ENCODE peak calls at places on chromosomes 12 and 14, in seven cellular contexts. One of them, this sample, is unnamed. For H3K27me3, the result is how much of the 10 kb centered on the place peaks cover.

GRCh38 chr12:4450551-4451112 is 5.0 kb upstream of the FGF6 start:
- DNase-seq in left ventricle myocardium inferior: no peak
- DNase-seq in breast epithelium: no peak
- DNase-seq in tibial nerve: no peak
- DNase-seq in Peyer's patch: no peak
- DNase-seq in H9: peak
- DNase-seq in brain microvascular endothelial cell: no peak
- DNase-seq in this sample: no peak

GRCh38 chr12:67813509-67813908 is 165.0 kb downstream of the DYRK2 start:
- DNase-seq in Peyer's patch: no peak
- DNase-seq in breast epithelium: no peak
- DNase-seq in brain microvascular endothelial cell: no peak
- DNase-seq in tibial nerve: no peak
- DNase-seq in H9: no peak
- DNase-seq in left ventricle myocardium inferior: no peak
- DNase-seq in this sample: no peak

GRCh38 chr12:132344601-132345000 is 15.2 kb upstream of the GALNT9 start:
- DNase-seq in tibial nerve: no peak
- DNase-seq in left ventricle myocardium inferior: no peak
- DNase-seq in brain microvascular endothelial cell: no peak
- DNase-seq in Peyer's patch: no peak
- DNase-seq in H9: no peak
- DNase-seq in breast epithelium: no peak
- DNase-seq in this sample: peak

GRCh38 chr12:128069359-128069997 is 197.5 kb upstream of the TMEM132C start:
- DNase-seq in brain microvascular endothelial cell: peak
- DNase-seq in H9: peak
- DNase-seq in breast epithelium: no peak
- DNase-seq in tibial nerve: no peak
- DNase-seq in Peyer's patch: peak
- DNase-seq in left ventricle myocardium inferior: no peak
- DNase-seq in this sample: no peak

GRCh38 chr12:25295361-25295760 is 44.6 kb upstream of the KRAS start:
- DNase-seq in breast epithelium: no peak
- DNase-seq in left ventricle myocardium inferior: no peak
- DNase-seq in H9: no peak
- DNase-seq in Peyer's patch: no peak
- DNase-seq in brain microvascular endothelial cell: no peak
- DNase-seq in tibial nerve: no peak
- DNase-seq in this sample: no peak

GRCh38 chr12:90062799-90063198 is 354.2 kb upstream of the ATP2B1 start:
- DNase-seq in H9: no peak
- DNase-seq in left ventricle myocardium inferior: no peak
- DNase-seq in Peyer's patch: no peak
- DNase-seq in brain microvascular endothelial cell: no peak
- DNase-seq in tibial nerve: no peak
- DNase-seq in breast epithelium: no peak
- DNase-seq in this sample: no peak

GRCh38 chr14:99168330-99168729 is 103.7 kb downstream of the BCL11B start:
- DNase-seq in tibial nerve: no peak
- DNase-seq in Peyer's patch: no peak
- DNase-seq in left ventricle myocardium inferior: no peak
- DNase-seq in breast epithelium: peak
- DNase-seq in H9: peak
- DNase-seq in brain microvascular endothelial cell: no peak
- DNase-seq in this sample: no peak

GRCh38 chr14:94780536-94781404 is 10.9 kb upstream of the GSC start:
- DNase-seq in brain microvascular endothelial cell: no peak
- DNase-seq in left ventricle myocardium inferior: no peak
- DNase-seq in breast epithelium: no peak
- DNase-seq in Peyer's patch: no peak
- DNase-seq in tibial nerve: no peak
- DNase-seq in H9: peak
- DNase-seq in this sample: no peak

GRCh38 chr14:98598576-98598975 is 673.4 kb downstream of the BCL11B start:
- DNase-seq in H9: no peak
- DNase-seq in breast epithelium: no peak
- DNase-seq in left ventricle myocardium inferior: no peak
- DNase-seq in brain microvascular endothelial cell: no peak
- DNase-seq in tibial nerve: no peak
- DNase-seq in Peyer's patch: no peak
- DNase-seq in this sample: no peak

GRCh38 chr12:69007166-69007857 is 74.3 kb upstream of the CPM start:
- DNase-seq in Peyer's patch: no peak
- DNase-seq in tibial nerve: no peak
- DNase-seq in breast epithelium: no peak
- DNase-seq in H9: peak
- DNase-seq in brain microvascular endothelial cell: peak
- DNase-seq in left ventricle myocardium inferior: no peak
- DNase-seq in this sample: peak

GRCh38 chr12:98980508-98980907 is 335.4 kb downstream of the APAF1 start:
- DNase-seq in breast epithelium: no peak
- DNase-seq in brain microvascular endothelial cell: no peak
- DNase-seq in H9: no peak
- DNase-seq in Peyer's patch: no peak
- DNase-seq in left ventricle myocardium inferior: no peak
- DNase-seq in tibial nerve: no peak
- DNase-seq in this sample: no peak

GRCh38 chr14:103334644-103335603 is 887 bp downstream of the EIF5 start:
- DNase-seq in left ventricle myocardium inferior: peak
- DNase-seq in H9: no peak
- DNase-seq in brain microvascular endothelial cell: peak
- DNase-seq in breast epithelium: peak
- DNase-seq in Peyer's patch: peak
- DNase-seq in tibial nerve: peak
- DNase-seq in this sample: peak

GRCh38 chr14:68173227-68173972 is 353.8 kb downstream of the RAD51B start:
- DNase-seq in H9: no peak
- DNase-seq in brain microvascular endothelial cell: no peak
- DNase-seq in left ventricle myocardium inferior: no peak
- DNase-seq in breast epithelium: no peak
- DNase-seq in Peyer's patch: no peak
- DNase-seq in tibial nerve: no peak
- DNase-seq in this sample: no peak

GRCh38 chr12:68565391-68565903 is 45.3 kb upstream of the RAP1B start:
- DNase-seq in H9: no peak
- DNase-seq in tibial nerve: no peak
- DNase-seq in breast epithelium: no peak
- DNase-seq in brain microvascular endothelial cell: peak
- DNase-seq in left ventricle myocardium inferior: no peak
- DNase-seq in Peyer's patch: no peak
- DNase-seq in this sample: no peak

GRCh38 chr14:62431496-62431895 is 613.8 kb downstream of the KCNH5 start:
- DNase-seq in breast epithelium: no peak
- DNase-seq in brain microvascular endothelial cell: no peak
- DNase-seq in left ventricle myocardium inferior: no peak
- DNase-seq in tibial nerve: no peak
- DNase-seq in H9: no peak
- DNase-seq in Peyer's patch: no peak
- DNase-seq in this sample: no peak

GRCh38 chr12:132466241-132467188 is 23.4 kb upstream of the FBRSL1 start:
- DNase-seq in tibial nerve: no peak
- DNase-seq in breast epithelium: no peak
- DNase-seq in left ventricle myocardium inferior: no peak
- DNase-seq in H9: no peak
- DNase-seq in brain microvascular endothelial cell: no peak
- DNase-seq in Peyer's patch: no peak
- DNase-seq in this sample: no peak

GRCh38 chr12:28872654-28873268 is 276.3 kb upstream of the FAR2 start:
- DNase-seq in Peyer's patch: no peak
- DNase-seq in left ventricle myocardium inferior: no peak
- DNase-seq in H9: peak
- DNase-seq in breast epithelium: no peak
- DNase-seq in tibial nerve: no peak
- DNase-seq in brain microvascular endothelial cell: peak
- DNase-seq in this sample: no peak

GRCh38 chr14:55589171-55589570 is 9.2 kb downstream of the KTN1 start:
- DNase-seq in H9: no peak
- DNase-seq in brain microvascular endothelial cell: no peak
- DNase-seq in Peyer's patch: no peak
- DNase-seq in breast epithelium: no peak
- DNase-seq in tibial nerve: no peak
- DNase-seq in left ventricle myocardium inferior: no peak
- DNase-seq in this sample: no peak

GRCh38 chr12:99746538-99746937 is 99.0 kb downstream of the GARIN6 start:
- DNase-seq in left ventricle myocardium inferior: no peak
- DNase-seq in Peyer's patch: no peak
- DNase-seq in tibial nerve: no peak
- DNase-seq in breast epithelium: no peak
- DNase-seq in brain microvascular endothelial cell: no peak
- DNase-seq in H9: no peak
- DNase-seq in this sample: no peak

GRCh38 chr14:93962701-93963601 is 13.4 kb downstream of the ASB2 start:
- DNase-seq in Peyer's patch: no peak
- DNase-seq in left ventricle myocardium inferior: no peak
- DNase-seq in tibial nerve: no peak
- DNase-seq in H9: no peak
- DNase-seq in breast epithelium: no peak
- DNase-seq in brain microvascular endothelial cell: no peak
- DNase-seq in this sample: no peak

GRCh38 chr14:99704037-99704436 is 19.9 kb downstream of the CYP46A1 start:
- DNase-seq in brain microvascular endothelial cell: no peak
- DNase-seq in left ventricle myocardium inferior: no peak
- DNase-seq in tibial nerve: no peak
- DNase-seq in breast epithelium: no peak
- DNase-seq in Peyer's patch: no peak
- DNase-seq in H9: no peak
- DNase-seq in this sample: no peak

GRCh38 chr12:3040663-3041544 is 36.3 kb upstream of the TSPAN9 start:
- DNase-seq in Peyer's patch: peak
- DNase-seq in H9: peak
- DNase-seq in breast epithelium: no peak
- DNase-seq in left ventricle myocardium inferior: no peak
- DNase-seq in brain microvascular endothelial cell: no peak
- DNase-seq in tibial nerve: no peak
- DNase-seq in this sample: peak

GRCh38 chr12:22262309-22262708 is 72.2 kb downstream of the ST8SIA1 start:
- DNase-seq in H9: peak
- DNase-seq in breast epithelium: no peak
- DNase-seq in tibial nerve: no peak
- DNase-seq in left ventricle myocardium inferior: no peak
- DNase-seq in brain microvascular endothelial cell: no peak
- DNase-seq in Peyer's patch: no peak
- DNase-seq in this sample: no peak

GRCh38 chr12:53983580-53984572 is 1.1 kb upstream of the HOXC10 start:
- DNase-seq in breast epithelium: no peak
- DNase-seq in tibial nerve: no peak
- DNase-seq in H9: no peak
- DNase-seq in brain microvascular endothelial cell: no peak
- DNase-seq in left ventricle myocardium inferior: no peak
- DNase-seq in Peyer's patch: no peak
- DNase-seq in this sample: no peak
- H3K27me3 ChIP-seq in breast epithelium: under half
- H3K27me3 ChIP-seq in tibial nerve: under half
- H3K27me3 ChIP-seq in H9: half or more
- H3K27me3 ChIP-seq in brain microvascular endothelial cell: half or more
- H3K27me3 ChIP-seq in left ventricle myocardium inferior: half or more
- H3K27me3 ChIP-seq in Peyer's patch: under half
- H3K27me3 ChIP-seq in this sample: half or more

GRCh38 chr12:52344111-52344510 is 22.9 kb upstream of the KRT83 start:
- DNase-seq in tibial nerve: no peak
- DNase-seq in left ventricle myocardium inferior: no peak
- DNase-seq in H9: peak
- DNase-seq in brain microvascular endothelial cell: no peak
- DNase-seq in Peyer's patch: no peak
- DNase-seq in breast epithelium: no peak
- DNase-seq in this sample: no peak

GRCh38 chr12:52346596-52346995 is 20.7 kb downstream of the KRT85 start:
- DNase-seq in tibial nerve: no peak
- DNase-seq in left ventricle myocardium inferior: no peak
- DNase-seq in H9: no peak
- DNase-seq in breast epithelium: no peak
- DNase-seq in Peyer's patch: no peak
- DNase-seq in brain microvascular endothelial cell: no peak
- DNase-seq in this sample: peak

GRCh38 chr12:52347546-52348510 is 19.5 kb downstream of the KRT85 start:
- DNase-seq in left ventricle myocardium inferior: no peak
- DNase-seq in Peyer's patch: no peak
- DNase-seq in breast epithelium: peak
- DNase-seq in brain microvascular endothelial cell: no peak
- DNase-seq in tibial nerve: no peak
- DNase-seq in H9: no peak
- DNase-seq in this sample: no peak

GRCh38 chr12:52349196-52349595 is 18.1 kb downstream of the KRT85 start:
- DNase-seq in breast epithelium: no peak
- DNase-seq in H9: no peak
- DNase-seq in brain microvascular endothelial cell: no peak
- DNase-seq in tibial nerve: no peak
- DNase-seq in Peyer's patch: no peak
- DNase-seq in left ventricle myocardium inferior: no peak
- DNase-seq in this sample: no peak

GRCh38 chr12:52347016-52347415 is 20.3 kb downstream of the KRT85 start:
- DNase-seq in brain microvascular endothelial cell: no peak
- DNase-seq in left ventricle myocardium inferior: no peak
- DNase-seq in tibial nerve: no peak
- DNase-seq in Peyer's patch: no peak
- DNase-seq in H9: no peak
- DNase-seq in breast epithelium: no peak
- DNase-seq in this sample: no peak
- H3K27me3 ChIP-seq in brain microvascular endothelial cell: under half
- H3K27me3 ChIP-seq in left ventricle myocardium inferior: under half
- H3K27me3 ChIP-seq in tibial nerve: under half
- H3K27me3 ChIP-seq in Peyer's patch: under half
- H3K27me3 ChIP-seq in H9: under half
- H3K27me3 ChIP-seq in breast epithelium: under half
- H3K27me3 ChIP-seq in this sample: under half

GRCh38 chr12:48880647-48881046 is 15.0 kb upstream of the RND1 start:
- DNase-seq in tibial nerve: no peak
- DNase-seq in left ventricle myocardium inferior: no peak
- DNase-seq in H9: no peak
- DNase-seq in brain microvascular endothelial cell: no peak
- DNase-seq in Peyer's patch: no peak
- DNase-seq in breast epithelium: no peak
- DNase-seq in this sample: no peak
- H3K27me3 ChIP-seq in tibial nerve: under half
- H3K27me3 ChIP-seq in left ventricle myocardium inferior: under half
- H3K27me3 ChIP-seq in H9: under half
- H3K27me3 ChIP-seq in brain microvascular endothelial cell: under half
- H3K27me3 ChIP-seq in Peyer's patch: under half
- H3K27me3 ChIP-seq in breast epithelium: under half
- H3K27me3 ChIP-seq in this sample: under half

DNA sequence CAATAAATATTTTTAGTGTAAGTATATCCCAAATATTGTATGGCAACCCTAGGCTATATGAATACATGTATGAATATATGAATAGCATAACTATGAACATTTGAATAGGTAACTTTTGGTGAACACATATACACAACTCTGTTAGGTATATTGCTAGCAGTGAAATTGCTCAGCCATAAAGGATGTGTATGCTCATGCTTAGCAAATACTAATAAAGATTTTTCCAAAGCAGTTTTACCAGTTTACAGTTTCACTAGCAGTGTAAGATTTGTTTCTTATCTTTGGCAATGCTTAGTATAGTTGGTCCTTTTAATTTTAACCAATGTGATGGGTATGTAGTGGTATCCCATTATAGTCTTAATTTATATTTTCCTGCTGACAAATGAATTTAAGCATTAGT is 5.3 kb upstream of the DAAM1 start:
- DNase-seq in left ventricle myocardium inferior: no peak
- DNase-seq in Peyer's patch: no peak
- DNase-seq in H9: no peak
- DNase-seq in breast epithelium: no peak
- DNase-seq in tibial nerve: no peak
- DNase-seq in brain microvascular endothelial cell: no peak
- DNase-seq in this sample: no peak
- H3K27me3 ChIP-seq in left ventricle myocardium inferior: under half
- H3K27me3 ChIP-seq in Peyer's patch: under half
- H3K27me3 ChIP-seq in H9: under half
- H3K27me3 ChIP-seq in breast epithelium: under half
- H3K27me3 ChIP-seq in tibial nerve: under half
- H3K27me3 ChIP-seq in brain microvascular endothelial cell: under half
- H3K27me3 ChIP-seq in this sample: under half